ENCODE peak calls at places on chromosomes 6 and 20, in four cellular contexts. D, G, W and Z are unnamed samples.

GRCh38 chr20:47205577-47206123 is 150.8 kb downstream of the ZMYND8 start:
- DNase-seq in D (peak; percentile 76), G (peak; percentile 78), W (peak; percentile 31), Z (peak; percentile 78)

GRCh38 chr6:7461416-7461815 is 71.8 kb downstream of the RIOK1 start:
- DNase-seq in D (no peak), G (no peak), W (no peak), Z (no peak)

GRCh38 chr20:41476013-41476441 is 109.4 kb upstream of the EMILIN3 start:
- DNase-seq in D (no peak), G (no peak), W (no peak), Z (no peak)

GRCh38 chr6:105363100-105363754 is 39.7 kb downstream of the PREP start:
- DNase-seq in D (no peak), G (no peak), W (no peak), Z (no peak)

GRCh38 chr6:4970739-4971395 is 33.0 kb downstream of the RPP40 start:
- DNase-seq in D (no peak), G (no peak), W (no peak), Z (no peak)

GRCh38 chr6:32668226-32668747 is 1.8 kb upstream of the HLA-DQB1 start:
- DNase-seq in D (no peak), G (peak; percentile 31), W (peak; percentile 95), Z (no peak)

GRCh38 chr20:10449270-10449669 is 14.2 kb downstream of the SLX4IP start:
- DNase-seq in D (no peak), G (no peak), W (no peak), Z (no peak)

GRCh38 chr20:8143474-8143873 is 11.4 kb downstream of the PLCB1 start:
- DNase-seq in D (no peak), G (no peak), W (no peak), Z (no peak)

GRCh38 chr6:99270852-99271251 is 78.6 kb downstream of the FAXC start:
- DNase-seq in D (no peak), G (no peak), W (no peak), Z (no peak)

GRCh38 chr20:51628533-51629398 is 86.2 kb upstream of the NFATC2 start:
- DNase-seq in D (no peak), G (peak; percentile 90), W (no peak), Z (no peak)

GRCh38 chr6:19337103-19337502 is 500.1 kb upstream of the ID4 start:
- DNase-seq in D (no peak), G (no peak), W (no peak), Z (no peak)

GRCh38 chr6:113184291-113184690 is 672.9 kb upstream of the MARCKS start:
- DNase-seq in D (no peak), G (no peak), W (no peak), Z (no peak)

GRCh38 chr6:155182103-155182502 is 81.7 kb upstream of the CLDN20 start:
- DNase-seq in D (no peak), G (no peak), W (no peak), Z (no peak)

GRCh38 chr6:95648636-95649035 is 71.3 kb downstream of the MANEA start:
- DNase-seq in D (no peak), G (peak; percentile 46), W (no peak), Z (peak; percentile 17)

GRCh38 chr20:14055127-14055742 is 59.9 kb downstream of the MACROD2 start:
- DNase-seq in D (peak; percentile 59), G (peak; percentile 77), W (no peak), Z (no peak)

GRCh38 chr6:100554228-100554627 is 89.5 kb upstream of the SIM1 start:
- DNase-seq in D (no peak), G (no peak), W (no peak), Z (no peak)

GRCh38 chr6:121309768-121310473 is 24.4 kb downstream of the TBC1D32 start:
- DNase-seq in D (no peak), G (no peak), W (no peak), Z (no peak)

GRCh38 chr20:57413990-57414389 is 22.8 kb downstream of the RBM38 start:
- DNase-seq in D (no peak), G (no peak), W (no peak), Z (no peak)

GRCh38 chr20:11917663-11918062 is at the start of gene BTBD3:
- DNase-seq in D (peak; percentile 1), G (no peak), W (no peak), Z (no peak)

GRCh38 chr6:68834561-68834960 is 199.5 kb downstream of the ADGRB3 start:
- DNase-seq in D (peak; percentile 54), G (no peak), W (no peak), Z (no peak)

GRCh38 chr6:28734443-28734959 is 189.3 kb downstream of the TRIM27 start:
- DNase-seq in D (no peak), G (no peak), W (no peak), Z (no peak)

GRCh38 chr6:28988536-28989415 is 16.3 kb downstream of the ZNF311 start:
- DNase-seq in D (peak; percentile 87), G (no peak), W (no peak), Z (peak; percentile 95)

GRCh38 chr20:57671662-57672061 is 38.2 kb downstream of the PMEPA1 start:
- DNase-seq in D (no peak), G (no peak), W (no peak), Z (no peak)

GRCh38 chr20:23690581-23690980 is 1.7 kb upstream of the CST4 start:
- DNase-seq in D (no peak), G (no peak), W (no peak), Z (no peak)

GRCh38 chr6:134707342-134707982 is 242.4 kb downstream of the ALDH8A1 start:
- DNase-seq in D (no peak), G (peak; percentile 80), W (no peak), Z (no peak)

GRCh38 chr6:94027374-94027773 is 608.0 kb upstream of the EPHA7 start:
- DNase-seq in D (no peak), G (no peak), W (no peak), Z (no peak)

GRCh38 chr6:5706094-5707033 is 300.4 kb downstream of the NRN1 start:
- DNase-seq in D (no peak), G (no peak), W (no peak), Z (no peak)

GRCh38 chr6:169371344-169372144 is 117.9 kb upstream of the THBS2 start:
- DNase-seq in D (peak; percentile 9), G (peak; percentile 50), W (no peak), Z (peak; percentile 51)

GRCh38 chr20:49794336-49795124 is 18.1 kb upstream of the SLC9A8 start:
- DNase-seq in D (no peak), G (no peak), W (no peak), Z (no peak)

GRCh38 chr6:52573295-52573694 is 3.6 kb downstream of the TRAM2 start:
- DNase-seq in D (no peak), G (no peak), W (no peak), Z (no peak)

GRCh38 chr6:128731249-128732165 is 151.4 kb upstream of the LAMA2 start:
- DNase-seq in D (no peak), G (peak; percentile 56), W (no peak), Z (no peak)

GRCh38 chr6:100506651-100507050 is 41.9 kb upstream of the SIM1 start:
- DNase-seq in D (no peak), G (no peak), W (no peak), Z (no peak)

GRCh38 chr6:90860822-90861601 is 274.1 kb upstream of the MAP3K7 start:
- DNase-seq in D (peak; percentile 11), G (peak; percentile 1), W (no peak), Z (no peak)

GRCh38 chr6:54717849-54718455 is 128.6 kb upstream of the FAM83B start:
- DNase-seq in D (peak; percentile 64), G (peak; percentile 77), W (peak; percentile 20), Z (peak; percentile 79)

GRCh38 chr6:36336779-36337194 is at the start of gene BNIP5:
- DNase-seq in D (no peak), G (no peak), W (no peak), Z (no peak)

GRCh38 chr6:56408976-56409375 is 161.6 kb upstream of the COL21A1 start:
- DNase-seq in D (no peak), G (no peak), W (no peak), Z (no peak)

DNA sequence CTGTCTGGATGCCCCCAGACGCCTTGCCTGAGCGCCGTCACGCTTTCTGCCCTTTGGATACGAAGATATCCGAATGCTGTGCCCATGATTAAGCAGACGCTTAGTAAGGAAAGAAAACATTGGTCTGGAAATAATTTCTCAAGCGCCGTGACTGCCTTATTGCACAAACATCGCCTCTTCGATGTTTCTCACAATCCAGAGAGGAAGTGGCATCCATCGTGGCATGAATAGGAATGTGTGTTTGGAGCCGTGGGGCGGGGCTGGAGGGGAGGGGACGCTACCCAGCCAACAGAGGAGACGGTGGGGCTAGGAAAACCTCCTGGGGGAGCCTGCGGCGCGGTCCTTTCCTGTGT is 564 bp upstream of the PPP1R14C start:
- DNase-seq in D (no peak), G (no peak), W (no peak), Z (no peak)
- TF ChIP-seq ETV6 in D (no peak), G (no peak), W (no peak), Z (no peak)

GRCh38 chr6:11392778-11393507 is 144.6 kb upstream of the TMEM170B start:
- DNase-seq in D (peak; percentile 32), G (peak; percentile 100), W (no peak), Z (no peak)

GRCh38 chr6:11391934-11392777 is 145.4 kb upstream of the TMEM170B start:
- DNase-seq in D (no peak), G (peak; percentile 98), W (no peak), Z (no peak)

GRCh38 chr6:11396860-11397259 is 140.7 kb upstream of the TMEM170B start:
- DNase-seq in D (no peak), G (no peak), W (no peak), Z (no peak)

GRCh38 chr6:11397622-11398450 is 139.7 kb upstream of the TMEM170B start:
- DNase-seq in D (no peak), G (no peak), W (no peak), Z (no peak)

DNA sequence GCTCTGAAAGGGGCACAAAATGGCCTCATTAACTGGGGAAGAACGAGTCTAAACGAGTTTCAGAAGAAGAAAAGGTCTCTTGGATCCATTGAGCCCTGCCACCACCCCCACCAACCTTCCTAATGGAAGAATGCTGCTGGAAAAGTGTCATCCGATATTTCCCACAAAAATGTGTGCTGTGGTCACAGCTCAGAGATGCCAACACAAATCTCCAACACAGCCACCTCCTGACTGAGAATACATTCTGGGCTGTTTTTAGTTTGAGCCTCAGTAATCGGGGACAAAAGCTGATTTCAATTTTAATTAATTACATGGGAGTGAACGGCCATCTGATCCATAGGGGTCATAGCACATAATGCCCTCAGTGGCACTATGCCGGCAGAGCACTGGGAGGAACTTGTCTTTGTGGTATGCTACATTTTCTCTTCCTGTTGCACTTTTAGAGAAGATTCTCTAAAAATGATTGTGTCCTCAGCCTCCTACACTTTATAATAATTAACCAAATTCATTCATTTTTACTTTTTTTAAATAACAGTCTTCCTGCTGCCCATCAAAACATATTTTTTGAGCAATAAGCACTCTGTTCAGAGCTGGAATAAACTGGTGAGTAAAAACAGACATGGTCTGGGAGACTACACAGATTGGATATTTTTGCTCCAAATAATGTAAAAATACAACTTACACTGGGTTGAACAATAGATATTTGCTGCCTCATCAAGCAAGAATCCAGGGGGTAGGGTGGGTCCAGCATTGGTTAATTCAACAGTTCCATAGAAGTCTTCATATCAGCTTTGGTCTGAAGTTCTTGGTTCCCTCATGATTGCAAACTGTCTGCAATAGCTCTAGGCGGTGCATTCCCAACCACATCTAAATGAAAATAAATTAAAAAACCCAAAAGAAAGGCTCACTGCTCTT is 143.6 kb upstream of the TMEM170B start:
- DNase-seq in D (no peak), G (peak; percentile 54), W (no peak), Z (no peak)
- TF ChIP-seq ETV6 in D (no peak), G (no peak), W (no peak), Z (no peak)

GRCh38 chr20:62732766-62733165 is 24.1 kb downstream of the NTSR1 start:
- DNase-seq in D (no peak), G (no peak), W (no peak), Z (peak; percentile 8)
- TF ChIP-seq ETV6 in D (no peak), G (no peak), W (no peak), Z (no peak)

GRCh38 chr6:26438000-26438399 is 2.3 kb upstream of the BTN3A3 start:
- DNase-seq in D (no peak), G (no peak), W (no peak), Z (no peak)
- TF ChIP-seq ETV6 in D (no peak), G (no peak), W (no peak), Z (no peak)

GRCh38 chr6:42511803-42512422 is 51.9 kb upstream of the UBR2 start:
- DNase-seq in D (no peak), G (no peak), W (no peak), Z (no peak)
- TF ChIP-seq ETV6 in D (no peak), G (no peak), W (no peak), Z (no peak)